ENCODE peak calls at places on chromosomes 6 and 20, in four cellular contexts. One of them, this sample, is unnamed.

GRCh38 chr6:3455121-3455489 is 1.7 kb downstream of the SLC22A23 start:
- DNase-seq in AG10803: no peak
- DNase-seq in fibroblast of pulmonary artery: no peak
- DNase-seq in stomach: peak
- DNase-seq in this sample: no peak

GRCh38 chr6:120478650-120479049 is 855.6 kb downstream of the TBC1D32 start:
- DNase-seq in AG10803: no peak
- DNase-seq in fibroblast of pulmonary artery: no peak
- DNase-seq in stomach: no peak
- DNase-seq in this sample: no peak

GRCh38 chr6:31965700-31966099 is 6.2 kb downstream of the DXO start:
- DNase-seq in AG10803: no peak
- DNase-seq in fibroblast of pulmonary artery: no peak
- DNase-seq in stomach: no peak
- DNase-seq in this sample: no peak

GRCh38 chr20:34017610-34018009 is 23.9 kb downstream of the RALY start:
- DNase-seq in AG10803: peak
- DNase-seq in fibroblast of pulmonary artery: peak
- DNase-seq in stomach: no peak
- DNase-seq in this sample: no peak

GRCh38 chr6:33628401-33628964 is 7.4 kb downstream of the ITPR3 start:
- DNase-seq in AG10803: no peak
- DNase-seq in fibroblast of pulmonary artery: no peak
- DNase-seq in stomach: no peak
- DNase-seq in this sample: no peak

GRCh38 chr20:37072293-37073196 is 23.3 kb downstream of the RBL1 start:
- DNase-seq in AG10803: no peak
- DNase-seq in fibroblast of pulmonary artery: no peak
- DNase-seq in stomach: no peak
- DNase-seq in this sample: no peak

GRCh38 chr20:38452880-38453624 is 17.9 kb upstream of the SNHG17 start:
- DNase-seq in AG10803: peak
- DNase-seq in fibroblast of pulmonary artery: peak
- DNase-seq in stomach: no peak
- DNase-seq in this sample: no peak

GRCh38 chr6:9484091-9484490 is 930.8 kb downstream of the TFAP2A start:
- DNase-seq in AG10803: peak
- DNase-seq in fibroblast of pulmonary artery: peak
- DNase-seq in stomach: no peak
- DNase-seq in this sample: no peak

GRCh38 chr6:2630362-2630761 is 120.4 kb downstream of the MYLK4 start:
- DNase-seq in AG10803: peak
- DNase-seq in fibroblast of pulmonary artery: peak
- DNase-seq in stomach: no peak
- DNase-seq in this sample: no peak

GRCh38 chr20:7420345-7420744 is 519.9 kb downstream of the HAO1 start:
- DNase-seq in AG10803: no peak
- DNase-seq in fibroblast of pulmonary artery: no peak
- DNase-seq in stomach: no peak
- DNase-seq in this sample: no peak

GRCh38 chr20:14959506-14960493 is 622.4 kb upstream of the FLRT3 start:
- DNase-seq in AG10803: no peak
- DNase-seq in fibroblast of pulmonary artery: peak
- DNase-seq in stomach: no peak
- DNase-seq in this sample: no peak

GRCh38 chr6:43941174-43941573 is 171.2 kb downstream of the VEGFA start:
- DNase-seq in AG10803: no peak
- DNase-seq in fibroblast of pulmonary artery: no peak
- DNase-seq in stomach: no peak
- DNase-seq in this sample: peak

GRCh38 chr6:99810942-99811633 is 182.9 kb downstream of the MCHR2 start:
- DNase-seq in AG10803: no peak
- DNase-seq in fibroblast of pulmonary artery: no peak
- DNase-seq in stomach: no peak
- DNase-seq in this sample: no peak

GRCh38 chr20:35008411-35009342 is 53.0 kb downstream of the MYH7B start:
- DNase-seq in AG10803: peak
- DNase-seq in fibroblast of pulmonary artery: peak
- DNase-seq in stomach: peak
- DNase-seq in this sample: no peak

GRCh38 chr6:131861356-131861755 is 53.5 kb downstream of the ENPP1 start:
- DNase-seq in AG10803: peak
- DNase-seq in fibroblast of pulmonary artery: peak
- DNase-seq in stomach: no peak
- DNase-seq in this sample: no peak

GRCh38 chr6:88823998-88824397 is 139.4 kb downstream of the RNGTT start:
- DNase-seq in AG10803: peak
- DNase-seq in fibroblast of pulmonary artery: peak
- DNase-seq in stomach: no peak
- DNase-seq in this sample: no peak

GRCh38 chr6:30211306-30211705 is 1.9 kb downstream of the TRIM26 start:
- DNase-seq in AG10803: no peak
- DNase-seq in fibroblast of pulmonary artery: no peak
- DNase-seq in stomach: no peak
- DNase-seq in this sample: no peak

DNA sequence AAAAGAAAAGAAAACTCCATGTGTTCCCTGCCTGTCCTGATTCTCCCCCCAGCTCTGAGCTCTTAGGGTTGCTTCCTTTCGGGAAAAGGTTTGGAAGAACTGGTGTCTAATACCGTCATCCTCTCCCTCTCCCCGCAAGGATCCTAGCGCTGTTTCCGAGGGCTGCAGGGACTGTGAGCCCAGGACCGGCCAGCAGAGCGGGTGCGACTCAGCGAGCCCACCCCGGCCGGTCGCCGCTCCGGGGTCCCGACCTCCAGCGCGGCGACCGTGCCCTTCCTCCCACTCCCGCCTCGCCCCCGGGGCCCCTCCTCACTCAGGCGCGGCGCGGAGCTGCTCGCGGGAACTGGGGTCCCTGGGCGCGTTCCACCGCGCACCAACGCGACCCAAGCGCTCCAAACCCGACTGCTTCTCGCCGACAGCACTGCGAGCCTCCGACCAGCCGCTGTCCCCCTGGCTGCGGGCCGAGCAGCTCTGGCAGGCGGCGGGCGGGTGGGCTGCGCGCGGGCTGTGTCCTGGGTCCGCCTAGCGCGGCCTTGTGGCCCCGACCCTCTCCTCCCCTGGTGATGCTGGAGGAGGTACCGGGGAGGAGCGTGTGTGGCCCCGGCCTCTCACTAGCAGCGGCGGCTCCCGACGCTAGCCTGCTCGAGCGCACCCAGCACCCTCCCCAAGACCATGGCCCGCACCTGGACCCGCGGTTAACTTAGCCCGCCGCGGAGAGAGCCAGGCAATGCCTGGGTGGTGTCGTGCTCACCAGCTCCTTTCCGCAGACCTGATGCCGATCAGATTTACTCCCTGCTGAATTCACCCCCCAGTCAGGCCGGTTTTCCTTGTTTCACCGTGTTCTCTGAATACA is at the start of gene PLA2G7:
- DNase-seq in AG10803: no peak
- DNase-seq in fibroblast of pulmonary artery: no peak
- DNase-seq in stomach: no peak
- DNase-seq in this sample: no peak
- TF ChIP-seq CTCF in AG10803: no peak
- TF ChIP-seq CTCF in fibroblast of pulmonary artery: no peak
- TF ChIP-seq CTCF in stomach: no peak
- TF ChIP-seq CTCF in this sample: no peak

GRCh38 chr20:53957421-53958172 is 112.8 kb downstream of the BCAS1 start:
- DNase-seq in AG10803: peak
- DNase-seq in fibroblast of pulmonary artery: peak
- DNase-seq in stomach: no peak
- DNase-seq in this sample: no peak
- TF ChIP-seq CTCF in AG10803: peak
- TF ChIP-seq CTCF in fibroblast of pulmonary artery: peak
- TF ChIP-seq CTCF in stomach: no peak
- TF ChIP-seq CTCF in this sample: peak

GRCh38 chr6:166589334-166589731 is 2.9 kb upstream of the RAMACL start:
- DNase-seq in AG10803: no peak
- DNase-seq in fibroblast of pulmonary artery: no peak
- DNase-seq in stomach: no peak
- DNase-seq in this sample: no peak
- TF ChIP-seq CTCF in AG10803: no peak
- TF ChIP-seq CTCF in fibroblast of pulmonary artery: no peak
- TF ChIP-seq CTCF in stomach: no peak
- TF ChIP-seq CTCF in this sample: peak

GRCh38 chr20:62936996-62937352 is 973 bp upstream of the GID8 start:
- DNase-seq in AG10803: peak
- DNase-seq in fibroblast of pulmonary artery: peak
- DNase-seq in stomach: no peak
- DNase-seq in this sample: no peak

GRCh38 chr20:62940875-62941274 is 2.9 kb downstream of the GID8 start:
- DNase-seq in AG10803: no peak
- DNase-seq in fibroblast of pulmonary artery: no peak
- DNase-seq in stomach: no peak
- DNase-seq in this sample: no peak

GRCh38 chr20:62937353-62938104 is 418 bp upstream of the GID8 start:
- DNase-seq in AG10803: peak
- DNase-seq in fibroblast of pulmonary artery: peak
- DNase-seq in stomach: peak
- DNase-seq in this sample: peak

GRCh38 chr20:62935968-62936585 is 1.9 kb upstream of the GID8 start:
- DNase-seq in AG10803: no peak
- DNase-seq in fibroblast of pulmonary artery: no peak
- DNase-seq in stomach: no peak
- DNase-seq in this sample: no peak

GRCh38 chr20:62938105-62938888 is at the start of gene GID8:
- DNase-seq in AG10803: no peak
- DNase-seq in fibroblast of pulmonary artery: peak
- DNase-seq in stomach: peak
- DNase-seq in this sample: no peak
- TF ChIP-seq CTCF in AG10803: no peak
- TF ChIP-seq CTCF in fibroblast of pulmonary artery: no peak
- TF ChIP-seq CTCF in stomach: no peak
- TF ChIP-seq CTCF in this sample: no peak

GRCh38 chr6:149648148-149649145 is at the start of gene KATNA1:
- DNase-seq in AG10803: peak
- DNase-seq in fibroblast of pulmonary artery: peak
- DNase-seq in stomach: peak
- DNase-seq in this sample: peak
- TF ChIP-seq CTCF in AG10803: no peak
- TF ChIP-seq CTCF in fibroblast of pulmonary artery: no peak
- TF ChIP-seq CTCF in stomach: no peak
- TF ChIP-seq CTCF in this sample: no peak

GRCh38 chr20:51378171-51378928 is 164.2 kb downstream of the NFATC2 start:
- DNase-seq in AG10803: no peak
- DNase-seq in fibroblast of pulmonary artery: no peak
- DNase-seq in stomach: no peak
- DNase-seq in this sample: no peak
- TF ChIP-seq CTCF in AG10803: peak
- TF ChIP-seq CTCF in fibroblast of pulmonary artery: peak
- TF ChIP-seq CTCF in stomach: no peak
- TF ChIP-seq CTCF in this sample: no peak

GRCh38 chr20:8664778-8665177 is 404.1 kb upstream of the PLCB4 start:
- DNase-seq in AG10803: no peak
- DNase-seq in fibroblast of pulmonary artery: no peak
- DNase-seq in stomach: no peak
- DNase-seq in this sample: no peak
- TF ChIP-seq CTCF in AG10803: no peak
- TF ChIP-seq CTCF in fibroblast of pulmonary artery: no peak
- TF ChIP-seq CTCF in stomach: no peak
- TF ChIP-seq CTCF in this sample: peak

This sample was measured in osteocyte.